ENCODE peak calls at places on chromosomes 4 and X, in five cellular contexts. U is MG63, E is PC-3, K is Panc1, J is upper lobe of right lung. M is an unnamed sample. For H3K9me3, the result is how much of the 10 kb centered on the place peaks cover.

GRCh38 chr4:48947731-48948130 is 38.3 kb upstream of the CWH43 start:
- DNase-seq in K (no peak), E (no peak), U (no peak), J (no peak), M (no peak)

GRCh38 chr4:181176306-181176705 is 1066.9 kb upstream of the TENM3 start:
- DNase-seq in K (no peak), U (no peak), J (no peak), E (no peak), M (no peak)

GRCh38 chrX:153643431-153644351 is 3.3 kb upstream of the DUSP9 start:
- DNase-seq in K (no peak), U (peak), E (peak), J (peak), M (no peak)

GRCh38 chr4:21948347-21949072 is at the start of gene KCNIP4:
- DNase-seq in E (no peak), J (peak), U (peak), K (no peak), M (no peak)

GRCh38 chr4:2791518-2792395 is 1.1 kb upstream of the SH3BP2 start:
- DNase-seq in E (no peak), J (no peak), U (no peak), K (no peak), M (no peak)

GRCh38 chrX:154056739-154057367 is 37.2 kb upstream of the IRAK1 start:
- DNase-seq in U (no peak), K (no peak), E (no peak), J (no peak), M (no peak)

GRCh38 chrX:13085533-13085932 is 41.1 kb upstream of the FAM9C start:
- DNase-seq in E (no peak), K (no peak), U (no peak), J (no peak), M (peak)

GRCh38 chrX:25144043-25144940 is 128.5 kb upstream of the ARX start:
- DNase-seq in E (peak), J (peak), U (no peak), K (peak), M (peak)

GRCh38 chr4:107737470-107737869 is 17.4 kb upstream of the PAPSS1 start:
- DNase-seq in K (no peak), J (no peak), U (no peak), E (no peak), M (no peak)

GRCh38 chr4:111618908-111619307 is 526.3 kb upstream of the FAM241A start:
- DNase-seq in K (no peak), J (no peak), U (no peak), E (peak), M (no peak)

GRCh38 chrX:69307029-69307428 is 141.8 kb upstream of the PJA1 start:
- DNase-seq in U (no peak), J (no peak), E (no peak), K (no peak), M (no peak)

GRCh38 chr4:24686866-24687672 is 102.7 kb upstream of the DHX15 start:
- DNase-seq in E (peak), J (peak), K (peak), U (no peak), M (no peak)

GRCh38 chrX:107840971-107841370 is 15.3 kb downstream of the MID2 start:
- DNase-seq in K (no peak), E (no peak), U (no peak), J (no peak), M (no peak)

GRCh38 chrX:55119271-55119670 is 30.5 kb downstream of the PAGE2 start:
- DNase-seq in E (no peak), K (no peak), U (no peak), J (no peak), M (no peak)

GRCh38 chr4:156298230-156298629 is 344.6 kb upstream of the CTSO start:
- DNase-seq in E (no peak), U (peak), K (no peak), J (no peak), M (no peak)

GRCh38 chr4:15234101-15234500 is 193.7 kb upstream of the C1QTNF7 start:
- DNase-seq in K (no peak), E (peak), U (peak), J (no peak), M (no peak)

GRCh38 chrX:10047631-10048030 is 80.5 kb downstream of the CLDN34 start:
- DNase-seq in J (no peak), E (no peak), K (no peak), U (no peak), M (no peak)

GRCh38 chrX:18883234-18883960 is 100.5 kb downstream of the PHKA2 start:
- DNase-seq in J (peak), U (no peak), K (no peak), E (peak), M (no peak)

GRCh38 chr4:94406668-94407437 is 44.9 kb upstream of the PDLIM5 start:
- DNase-seq in U (peak), E (peak), J (no peak), K (peak), M (peak)

GRCh38 chrX:25389276-25389675 is 373.5 kb upstream of the ARX start:
- DNase-seq in E (no peak), J (no peak), K (no peak), U (no peak), M (no peak)

GRCh38 chr4:2007804-2008670 is 737 bp downstream of the NELFA start:
- DNase-seq in K (no peak), U (no peak), E (no peak), J (peak), M (no peak)

GRCh38 chr4:33696586-33696985 is 2547.7 kb downstream of the ARAP2 start:
- DNase-seq in K (no peak), J (no peak), U (no peak), E (no peak), M (no peak)

GRCh38 chr4:61500883-61501282 is 300.8 kb downstream of the ADGRL3 start:
- DNase-seq in E (peak), J (no peak), K (no peak), U (no peak), M (no peak)

GRCh38 chr4:10093801-10094552 is 22.6 kb downstream of the WDR1 start:
- DNase-seq in U (no peak), K (no peak), J (no peak), E (no peak), M (no peak)

GRCh38 chr4:154743683-154744340 is at the start of gene LRAT:
- DNase-seq in K (no peak), J (peak), U (peak), E (peak), M (no peak)

GRCh38 chr4:113223001-113223400 is 173.5 kb downstream of the ANK2 start:
- DNase-seq in J (no peak), E (no peak), K (no peak), U (no peak), M (no peak)

GRCh38 chr4:17066972-17067371 is 168.5 kb upstream of the LDB2 start:
- DNase-seq in U (peak), K (no peak), E (peak), J (no peak), M (no peak)

GRCh38 chr4:16794816-16795445 is 103.5 kb downstream of the LDB2 start:
- DNase-seq in E (peak), K (no peak), J (no peak), U (peak), M (no peak)

GRCh38 chr4:10164877-10165283 is 48.3 kb upstream of the WDR1 start:
- DNase-seq in K (no peak), U (no peak), J (no peak), E (peak), M (no peak)

GRCh38 chr4:145619639-145619996 is 433 bp downstream of the MMAA start:
- DNase-seq in U (peak), J (no peak), K (no peak), E (peak), M (no peak)

GRCh38 chr4:129218355-129218754 is 122.4 kb downstream of the C4orf33 start:
- DNase-seq in J (no peak), K (no peak), U (no peak), E (peak), M (no peak)

GRCh38 chr4:168840988-168841681 is 168.9 kb downstream of the CBR4 start:
- DNase-seq in J (no peak), K (no peak), U (no peak), E (no peak), M (no peak)

GRCh38 chrX:136708348-136708747 is 60.4 kb downstream of the CD40LG start:
- DNase-seq in E (peak), J (no peak), K (no peak), U (no peak), M (no peak)

GRCh38 chr4:8786166-8786565 is 85.5 kb downstream of the HMX1 start:
- DNase-seq in J (no peak), K (no peak), U (no peak), E (no peak), M (no peak)

GRCh38 chr4:8788174-8788573 is 83.5 kb downstream of the HMX1 start:
- DNase-seq in J (no peak), K (no peak), E (no peak), U (no peak), M (no peak)

GRCh38 chr4:8782135-8782534 is 89.5 kb downstream of the HMX1 start:
- DNase-seq in U (no peak), J (no peak), E (no peak), K (no peak), M (no peak)

GRCh38 chr4:8783736-8784135 is 87.9 kb downstream of the HMX1 start:
- DNase-seq in K (no peak), J (no peak), U (no peak), E (no peak), M (no peak)

DNA sequence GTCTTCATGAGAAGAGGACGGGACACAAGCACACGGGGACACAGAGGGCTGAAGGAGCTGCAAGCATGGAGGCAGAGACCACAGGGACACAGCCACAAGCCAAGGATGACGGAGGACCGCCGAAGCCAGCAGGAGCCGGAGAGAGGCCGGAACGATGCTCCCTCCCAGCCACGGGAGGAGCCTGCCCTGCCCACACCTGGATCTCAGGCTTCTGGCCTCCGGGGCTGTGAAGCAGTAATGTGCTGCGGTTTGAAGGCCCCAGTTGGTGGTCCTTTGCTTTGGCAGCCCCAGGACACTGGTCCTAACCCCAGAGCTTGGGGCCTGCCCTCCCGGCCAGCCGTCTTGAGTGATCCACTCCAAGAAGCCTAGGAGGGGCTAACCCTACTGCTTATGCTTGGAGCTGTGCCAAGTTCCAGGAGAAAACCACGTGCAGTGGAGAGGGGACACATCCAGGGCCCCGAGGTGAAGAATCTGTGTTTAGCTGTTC is 85.9 kb downstream of the HMX1 start:
- DNase-seq in U (no peak), J (no peak), E (no peak), K (no peak), M (no peak)
- H3K9me3 ChIP-seq in U (under half), J (under half), E (under half), K (under half), M (under half)

DNA sequence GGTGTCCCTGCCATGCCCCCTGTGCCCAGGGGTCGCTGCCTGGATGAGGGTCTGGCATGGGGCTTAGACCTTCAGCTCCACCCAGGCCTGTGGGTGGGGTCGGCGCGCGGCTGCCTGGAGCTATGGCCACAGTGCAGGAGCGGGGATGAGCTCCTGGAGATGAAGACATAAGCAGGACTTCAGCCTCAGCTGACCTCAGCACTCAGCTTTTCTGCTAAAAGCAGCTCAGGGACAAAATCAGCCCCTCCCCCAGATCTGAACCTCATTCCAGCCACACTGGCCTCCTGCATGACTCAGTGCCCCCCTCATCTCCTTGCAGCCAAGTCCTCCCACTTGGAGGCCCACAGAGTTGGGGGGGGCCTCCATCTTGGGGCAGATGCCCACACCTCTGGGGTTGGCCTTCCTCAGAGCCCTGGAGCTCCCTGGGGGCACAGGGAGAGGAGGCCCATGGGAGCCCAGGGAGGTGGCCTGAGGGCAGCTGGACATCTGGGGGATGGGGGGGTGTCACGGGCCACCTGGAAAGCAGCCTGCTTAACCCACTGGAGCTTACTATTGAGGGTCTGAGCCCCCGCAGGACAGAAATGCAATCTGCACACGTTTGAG is 19.4 kb upstream of the CPLX1 start:
- DNase-seq in J (no peak), K (no peak), E (no peak), U (no peak), M (no peak)
- H3K9me3 ChIP-seq in J (under half), K (under half), E (under half), U (under half), M (under half)

GRCh38 chr4:18464160-18464559 is 442.6 kb upstream of the LCORL start:
- DNase-seq in J (no peak), U (no peak), E (no peak), K (no peak), M (no peak)
- H3K9me3 ChIP-seq in J (under half), U (under half), E (under half), K (under half), M (under half)

DNA sequence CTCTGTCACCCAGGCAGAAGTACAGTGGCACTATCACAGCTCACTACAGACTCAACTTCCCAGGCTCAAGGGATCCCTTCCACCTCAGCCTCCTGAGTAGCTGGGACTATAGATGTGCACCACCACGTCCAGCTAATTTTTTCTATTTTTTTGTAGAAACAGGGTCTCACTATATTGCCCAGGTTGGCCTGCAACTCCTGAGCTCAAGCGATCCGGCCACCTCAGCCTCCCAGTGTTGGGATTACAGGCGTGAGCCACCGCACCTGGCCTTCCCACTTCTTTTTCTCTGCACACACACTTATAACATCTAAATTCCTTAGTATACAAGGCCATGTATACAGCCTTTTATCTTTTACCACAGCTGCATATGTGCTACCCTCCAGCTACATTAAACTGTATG is 6.6 kb downstream of the SLC7A3 start:
- DNase-seq in K (no peak), J (no peak), E (no peak), U (no peak), M (no peak)
- H3K9me3 ChIP-seq in K (under half), J (under half), E (under half), U (under half), M (under half)

DNA sequence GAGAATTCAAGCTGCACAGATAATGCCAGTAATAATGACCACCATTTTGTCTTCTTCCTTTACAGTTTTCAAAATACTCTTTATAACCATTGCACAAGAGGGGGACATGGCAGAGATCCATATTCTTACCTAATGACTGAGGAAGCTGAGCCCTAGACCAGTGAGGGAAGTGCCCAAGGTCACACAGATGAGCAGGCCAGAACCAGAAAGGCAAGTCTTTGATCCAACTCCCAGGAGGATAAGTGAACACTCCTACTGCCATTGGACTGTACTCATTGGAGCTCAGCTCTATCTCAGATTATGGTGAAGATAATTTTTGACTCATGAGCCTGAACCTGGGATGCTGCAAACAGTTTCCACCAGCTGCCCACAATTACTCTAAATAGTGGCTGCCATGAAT is 28.6 kb downstream of the AMER1 start:
- DNase-seq in E (no peak), U (no peak), K (no peak), J (no peak), M (no peak)
- H3K9me3 ChIP-seq in E (under half), U (under half), K (under half), J (under half), M (under half)

GRCh38 chrX:103520391-103520790 is 1.1 kb upstream of the RAB40A start:
- DNase-seq in K (no peak), J (no peak), U (peak), E (peak), M (no peak)

GRCh38 chrX:103518571-103518970 is 718 bp downstream of the RAB40A start:
- DNase-seq in K (no peak), U (no peak), J (no peak), E (no peak), M (no peak)

GRCh38 chrX:103513476-103514108 is 5.7 kb downstream of the RAB40A start:
- DNase-seq in J (no peak), K (no peak), U (no peak), E (peak), M (no peak)

GRCh38 chrX:103519389-103519788 is at the start of gene RAB40A:
- DNase-seq in E (no peak), J (no peak), K (no peak), U (no peak), M (no peak)

GRCh38 chrX:103517246-103517645 is 2.0 kb downstream of the RAB40A start:
- DNase-seq in E (no peak), J (no peak), K (no peak), U (no peak), M (no peak)
- H3K9me3 ChIP-seq in E (under half), J (under half), K (under half), U (under half), M (under half)

GRCh38 chrX:36160056-36160455 is 240.5 kb downstream of the CFAP47 start:
- DNase-seq in E (no peak), J (no peak), K (no peak), U (no peak), M (no peak)

GRCh38 chrX:36159254-36159653 is 239.7 kb downstream of the CFAP47 start:
- DNase-seq in J (no peak), U (no peak), K (no peak), E (no peak), M (no peak)
- H3K9me3 ChIP-seq in J (under half), U (under half), K (under half), E (under half), M (under half)